ENCODE peak calls at places on chromosome 4, in four cellular contexts. G is thoracic aorta, U is GM06990, E is bronchial epithelial cell. Q is an unnamed sample.

GRCh38 chr4:86013623-86014022 is 346.2 kb downstream of the MAPK10 start:
- DNase-seq in G (no peak), U (no peak), E (no peak), Q (no peak)

GRCh38 chr4:6267573-6267972 is 2.1 kb upstream of the WFS1 start:
- DNase-seq in G (no peak), U (no peak), E (no peak), Q (no peak)

GRCh38 chr4:58247792-58248191 is 1137.6 kb upstream of the IGFBP7 start:
- DNase-seq in G (no peak), U (no peak), E (no peak), Q (no peak)

GRCh38 chr4:20454440-20455037 is 202.8 kb downstream of the SLIT2 start:
- DNase-seq in G (no peak), U (no peak), E (no peak), Q (no peak)

GRCh38 chr4:172794378-172794777 is 374.2 kb upstream of the GALNT7 start:
- DNase-seq in G (no peak), U (no peak), E (no peak), Q (no peak)

GRCh38 chr4:127732623-127733199 is 2.5 kb downstream of the SLC25A31 start:
- DNase-seq in G (no peak), U (peak; percentile 16), E (peak; percentile 59), Q (peak; percentile 56)

GRCh38 chr4:53450773-53451172 is 73.3 kb downstream of the FIP1L1 start:
- DNase-seq in G (no peak), U (no peak), E (peak; percentile 21), Q (no peak)

GRCh38 chr4:188107931-188108843 is 1.2 kb downstream of the TRIML2 start:
- DNase-seq in G (no peak), U (no peak), E (peak; percentile 86), Q (no peak)

GRCh38 chr4:115249808-115250207 is 136.4 kb upstream of the NDST4 start:
- DNase-seq in G (no peak), U (no peak), E (peak; percentile 75), Q (no peak)

GRCh38 chr4:6201580-6202091 is 1.3 kb upstream of the JAKMIP1 start:
- DNase-seq in G (no peak), U (peak; percentile 74), E (no peak), Q (peak; percentile 39)

DNA sequence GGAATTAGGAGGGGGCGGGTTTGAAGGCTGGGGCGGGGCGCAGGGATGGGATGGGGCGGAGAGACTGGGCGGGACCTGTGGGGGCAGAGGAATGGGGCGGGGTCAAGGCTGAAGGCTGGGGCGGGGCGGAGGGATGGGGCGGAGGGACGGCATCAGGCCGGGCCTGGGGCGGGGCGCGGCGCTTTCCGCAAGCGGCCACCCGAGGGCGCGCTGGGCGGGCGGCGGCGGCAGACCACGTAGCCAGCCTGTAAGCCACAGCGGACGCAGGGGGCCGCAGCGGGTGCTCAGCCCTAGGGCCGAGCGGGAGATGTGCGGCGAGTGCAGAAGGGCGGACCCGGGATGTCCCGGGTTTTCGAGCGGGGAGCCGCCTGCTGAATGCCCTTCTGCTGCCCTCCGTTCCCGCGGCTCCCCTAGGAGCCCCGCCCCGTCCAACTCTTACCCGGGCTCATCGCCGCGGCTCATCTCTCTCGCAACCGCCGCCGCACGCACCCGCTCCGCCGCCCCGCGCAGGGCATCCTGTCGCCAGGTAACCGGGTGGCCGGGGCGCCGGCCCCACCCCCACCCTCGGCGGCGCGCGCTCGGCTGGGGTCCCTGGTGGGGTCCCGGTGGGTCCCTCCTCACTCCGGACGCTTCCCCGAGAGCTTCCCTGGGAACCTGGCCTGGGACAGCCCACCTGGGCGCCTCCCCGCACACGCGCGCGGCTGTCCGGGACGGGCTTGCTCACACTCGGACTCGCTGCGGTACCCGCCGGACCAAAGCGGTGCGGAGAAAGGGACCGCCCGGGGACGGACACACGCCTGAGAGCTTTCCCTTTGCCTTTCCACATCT is at the start of gene CCDC110:
- DNase-seq in G (peak; percentile 77), U (peak; percentile 89), E (peak; percentile 65), Q (peak; percentile 100)
- TF ChIP-seq CTCF in G (peak; percentile 80), U (peak; percentile 40), E (peak; percentile 46), Q (peak; percentile 81)

GRCh38 chr4:87356832-87357526 is 34.0 kb downstream of the HSD17B11 start:
- DNase-seq in G (no peak), U (no peak), E (peak; percentile 89), Q (no peak)

GRCh38 chr4:87359258-87359657 is 31.7 kb downstream of the HSD17B11 start:
- DNase-seq in G (no peak), U (no peak), E (no peak), Q (no peak)

GRCh38 chr4:87354168-87355102 is 31.8 kb upstream of the HSD17B13 start:
- DNase-seq in G (no peak), U (no peak), E (peak; percentile 78), Q (no peak)

GRCh38 chr4:87353592-87353991 is 30.9 kb upstream of the HSD17B13 start:
- DNase-seq in G (no peak), U (peak; percentile 52), E (peak; percentile 57), Q (peak; percentile 51)
- TF ChIP-seq CTCF in G (peak; percentile 43), U (peak; percentile 60), E (peak; percentile 68), Q (peak; percentile 66)

DNA sequence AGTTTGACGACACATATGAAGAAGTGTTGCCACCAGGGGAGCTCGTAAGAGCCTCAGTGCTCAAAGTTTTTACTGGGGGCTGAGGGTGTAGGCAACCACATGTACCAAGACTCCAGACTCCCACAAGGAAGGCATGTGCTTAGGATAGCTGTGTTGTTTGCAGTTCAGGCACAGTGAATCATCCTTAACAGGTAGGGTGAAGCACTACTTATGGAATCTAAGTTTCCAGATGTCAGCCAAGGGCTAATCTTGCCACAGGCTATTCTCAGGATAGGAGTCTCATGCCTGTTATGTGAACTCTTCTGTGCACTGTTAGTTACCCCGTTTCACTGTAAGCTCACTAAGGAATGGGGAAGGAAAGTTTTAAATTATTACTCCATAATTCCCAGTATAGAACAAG is 202.6 kb downstream of the TMA16 start:
- DNase-seq in G (no peak), U (no peak), E (peak; percentile 94), Q (no peak)
- TF ChIP-seq CTCF in G (no peak), U (no peak), E (no peak), Q (no peak)

GRCh38 chr4:154329268-154329858 is 162.2 kb downstream of the DCHS2 start:
- DNase-seq in G (no peak), U (no peak), E (peak; percentile 43), Q (peak; percentile 14)
- TF ChIP-seq CTCF in G (peak; percentile 51), U (peak; percentile 32), E (no peak), Q (peak; percentile 32)

GRCh38 chr4:76090241-76090691 is 15.8 kb downstream of the ART3 start:
- DNase-seq in G (no peak), U (peak; percentile 17), E (peak; percentile 99), Q (peak; percentile 41)

GRCh38 chr4:76084542-76084941 is 10.0 kb downstream of the ART3 start:
- DNase-seq in G (no peak), U (no peak), E (no peak), Q (no peak)

GRCh38 chr4:76088719-76089118 is 14.2 kb downstream of the ART3 start:
- DNase-seq in G (no peak), U (no peak), E (no peak), Q (no peak)

GRCh38 chr4:76083386-76083785 is 8.9 kb downstream of the ART3 start:
- DNase-seq in G (no peak), U (no peak), E (peak; percentile 74), Q (no peak)

GRCh38 chr4:76087007-76087769 is 12.7 kb downstream of the ART3 start:
- DNase-seq in G (no peak), U (no peak), E (peak; percentile 72), Q (peak; percentile 31)
- TF ChIP-seq CTCF in G (peak; percentile 13), U (peak; percentile 48), E (peak; percentile 73), Q (peak; percentile 21)

DNA sequence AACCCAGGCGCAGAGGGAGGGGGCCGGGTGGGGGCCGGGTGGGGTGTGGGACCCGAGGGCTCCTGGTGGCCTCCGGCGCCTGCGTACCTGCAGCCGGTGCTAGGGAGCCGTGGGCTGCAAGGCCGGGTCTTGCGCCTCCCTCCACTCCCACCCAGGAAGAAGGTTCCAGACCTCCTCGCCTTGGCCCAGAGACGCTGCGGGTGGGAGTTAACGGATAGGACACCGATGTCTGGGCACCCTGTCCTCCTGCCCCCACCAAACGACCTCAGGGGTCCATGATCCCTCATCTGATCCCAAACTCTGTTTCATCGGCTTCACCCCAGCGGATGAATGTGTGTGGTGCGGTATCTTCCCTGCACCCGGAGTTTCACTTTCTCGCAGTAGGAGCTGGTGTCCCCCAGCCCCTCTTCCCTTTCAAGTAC is 927 bp downstream of the MSX1 start:
- DNase-seq in G (no peak), U (no peak), E (no peak), Q (no peak)
- TF ChIP-seq CTCF in G (no peak), U (no peak), E (no peak), Q (no peak)

GRCh38 chr4:124386163-124386562 is 326.4 kb downstream of the ANKRD50 start:
- DNase-seq in G (no peak), U (no peak), E (no peak), Q (no peak)

GRCh38 chr4:124386648-124387047 is 325.9 kb downstream of the ANKRD50 start:
- DNase-seq in G (no peak), U (no peak), E (no peak), Q (no peak)

DNA sequence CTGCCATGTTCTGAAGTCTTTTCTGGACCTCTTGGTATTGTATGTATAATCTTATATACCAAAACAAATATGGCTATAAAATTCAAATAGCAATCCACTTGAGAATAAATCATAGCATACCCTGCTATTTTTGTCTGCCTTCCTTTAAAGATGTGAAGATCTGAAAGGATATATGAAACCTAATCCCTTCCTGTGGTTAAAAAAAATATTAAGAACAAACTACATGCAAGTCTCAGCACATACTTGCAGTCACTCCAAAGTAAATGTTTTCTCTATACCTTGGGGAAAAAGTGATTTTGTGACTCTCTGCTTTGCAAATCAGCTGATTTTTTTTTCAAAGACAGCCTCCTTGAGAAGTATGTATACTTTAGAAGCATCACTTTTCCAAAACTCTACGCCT is 322.9 kb downstream of the ANKRD50 start:
- DNase-seq in G (no peak), U (no peak), E (peak; percentile 84), Q (no peak)
- TF ChIP-seq CTCF in G (no peak), U (no peak), E (no peak), Q (no peak)

DNA sequence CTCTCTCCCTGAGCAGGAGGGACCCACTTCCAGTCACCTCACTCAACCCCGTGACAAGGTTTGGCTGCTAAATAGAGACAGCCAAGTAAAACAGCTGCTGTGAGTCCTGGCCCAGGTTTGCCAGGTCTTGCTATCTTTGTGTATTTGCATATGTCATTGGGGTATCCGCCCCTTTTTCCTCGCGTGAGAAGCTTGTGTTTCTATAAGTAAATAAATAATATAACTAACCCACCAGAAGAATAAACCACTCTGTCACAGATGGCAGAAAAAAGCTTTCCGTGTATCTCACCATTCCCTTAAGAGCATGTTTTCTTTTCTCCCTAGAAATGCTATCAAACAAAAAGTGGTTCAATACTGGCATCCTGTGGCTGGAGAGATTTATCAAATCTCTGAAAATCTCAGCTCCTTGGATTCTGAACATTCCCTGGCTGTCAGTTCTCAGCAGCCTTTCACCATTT is 66.8 kb downstream of the SLC7A11 start:
- DNase-seq in G (no peak), U (no peak), E (no peak), Q (no peak)
- TF ChIP-seq CTCF in G (no peak), U (no peak), E (no peak), Q (no peak)

Q was measured in GM10248.